ENCODE peak calls at places on chromosomes 12 and 14, in seven cellular contexts. R is heart left ventricle, S is PC-3, Y is uterus, H is upper lobe of right lung, Q is HL-60, P is psoas muscle. X is an unnamed sample.

GRCh38 chr14:61281186-61281676 is at the start of gene TMEM30B:
- DNase-seq in R (no peak), S (peak), Y (no peak), H (peak), Q (no peak), P (no peak), X (no peak)

GRCh38 chr12:66813137-66813867 is 134.4 kb upstream of the GRIP1 start:
- DNase-seq in R (no peak), S (peak), Y (no peak), H (no peak), Q (no peak), P (no peak), X (no peak)

GRCh38 chr14:101590062-101590461 is 28.8 kb downstream of the DIO3 start:
- DNase-seq in R (no peak), S (no peak), Y (no peak), H (peak), Q (no peak), P (no peak), X (no peak)

GRCh38 chr12:131164096-131164872 is 210.6 kb downstream of the ADGRD1 start:
- DNase-seq in R (no peak), S (no peak), Y (no peak), H (no peak), Q (no peak), P (no peak), X (no peak)

GRCh38 chr12:121632069-121632970 is 6.0 kb downstream of the ORAI1 start:
- DNase-seq in R (no peak), S (no peak), Y (no peak), H (no peak), Q (no peak), P (no peak), X (no peak)

GRCh38 chr12:124045671-124046070 is 72.7 kb downstream of the ZNF664 start:
- DNase-seq in R (no peak), S (no peak), Y (no peak), H (no peak), Q (no peak), P (no peak), X (no peak)

GRCh38 chr12:116594325-116595038 is 35.3 kb downstream of the MAP1LC3B2 start:
- DNase-seq in R (peak), S (no peak), Y (no peak), H (peak), Q (peak), P (no peak), X (peak)

GRCh38 chr14:21553266-21553665 is 26.6 kb downstream of the OR10G3 start:
- DNase-seq in R (no peak), S (no peak), Y (no peak), H (no peak), Q (no peak), P (no peak), X (no peak)

GRCh38 chr12:15996254-15996653 is 85.1 kb downstream of the DERA start:
- DNase-seq in R (peak), S (peak), Y (no peak), H (no peak), Q (no peak), P (no peak), X (no peak)

GRCh38 chr12:14946856-14947255 is 8.5 kb upstream of the ERP27 start:
- DNase-seq in R (no peak), S (peak), Y (no peak), H (no peak), Q (no peak), P (no peak), X (no peak)

GRCh38 chr14:101130861-101131260 is 227.3 kb upstream of the RTL1 start:
- DNase-seq in R (no peak), S (no peak), Y (no peak), H (peak), Q (no peak), P (no peak), X (peak)

GRCh38 chr12:119615518-119616475 is 22.2 kb downstream of the TMEM233 start:
- DNase-seq in R (no peak), S (no peak), Y (no peak), H (no peak), Q (no peak), P (no peak), X (no peak)

GRCh38 chr14:74048291-74048690 is 29.1 kb downstream of the BBOF1 start:
- DNase-seq in R (no peak), S (peak), Y (no peak), H (no peak), Q (no peak), P (no peak), X (no peak)

GRCh38 chr12:24903305-24904088 is 45.4 kb downstream of the BCAT1 start:
- DNase-seq in R (no peak), S (no peak), Y (no peak), H (no peak), Q (no peak), P (no peak), X (no peak)

GRCh38 chr12:26790645-26790994 is 42.4 kb downstream of the ITPR2 start:
- DNase-seq in R (no peak), S (peak), Y (no peak), H (no peak), Q (no peak), P (no peak), X (no peak)

GRCh38 chr12:553216-554000 is 93.7 kb downstream of the B4GALNT3 start:
- DNase-seq in R (no peak), S (no peak), Y (no peak), H (no peak), Q (peak), P (no peak), X (no peak)

GRCh38 chr14:92244805-92245204 is 78.2 kb upstream of the SLC24A4 start:
- DNase-seq in R (no peak), S (no peak), Y (no peak), H (no peak), Q (no peak), P (no peak), X (no peak)

GRCh38 chr12:124655317-124656213 is 88.2 kb upstream of the NCOR2 start:
- DNase-seq in R (peak), S (no peak), Y (peak), H (peak), Q (peak), P (peak), X (peak)

GRCh38 chr12:11743333-11743732 is 93.9 kb downstream of the ETV6 start:
- DNase-seq in R (no peak), S (no peak), Y (no peak), H (no peak), Q (no peak), P (no peak), X (no peak)

GRCh38 chr12:94621662-94622359 is 28.5 kb downstream of the TMCC3 start:
- DNase-seq in R (no peak), S (peak), Y (no peak), H (no peak), Q (no peak), P (no peak), X (peak)

GRCh38 chr14:101109347-101109638 is 205.8 kb upstream of the RTL1 start:
- DNase-seq in R (no peak), S (no peak), Y (no peak), H (no peak), Q (no peak), P (no peak), X (no peak)

GRCh38 chr14:68574906-68575305 is 218.0 kb downstream of the ZFP36L1 start:
- DNase-seq in R (no peak), S (peak), Y (no peak), H (no peak), Q (no peak), P (no peak), X (no peak)

GRCh38 chr12:12319501-12320322 is 30.3 kb downstream of the MANSC1 start:
- DNase-seq in R (no peak), S (no peak), Y (peak), H (no peak), Q (no peak), P (no peak), X (no peak)

GRCh38 chr14:77615231-77616132 is 955 bp downstream of the SPTLC2 start:
- DNase-seq in R (no peak), S (peak), Y (no peak), H (no peak), Q (peak), P (no peak), X (no peak)

DNA sequence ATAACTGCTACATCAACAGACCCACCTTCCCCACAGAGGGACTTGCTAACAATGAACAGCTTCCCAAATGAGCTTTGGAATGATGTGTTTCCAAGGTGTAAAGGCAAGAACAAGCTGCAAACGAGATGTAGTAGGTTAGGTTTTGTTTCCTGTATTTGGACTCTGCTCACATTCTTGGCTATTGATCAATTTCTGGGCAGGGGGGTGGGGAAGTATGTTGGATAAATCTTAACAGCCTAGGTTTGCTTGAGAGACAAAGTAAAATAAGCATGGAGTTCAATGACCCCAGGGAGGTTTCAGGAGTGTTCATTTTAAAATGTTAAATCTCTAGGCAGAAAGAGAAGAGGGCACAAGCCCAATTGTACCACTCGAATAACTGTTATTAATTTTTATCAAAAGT is 146.6 kb downstream of the DPY19L2 start:
- DNase-seq in R (no peak), S (no peak), Y (no peak), H (no peak), Q (no peak), P (no peak), X (no peak)
- TF ChIP-seq CTCF in R (no peak), S (no peak), Y (no peak), H (no peak), Q (no peak), P (no peak), X (no peak)

DNA sequence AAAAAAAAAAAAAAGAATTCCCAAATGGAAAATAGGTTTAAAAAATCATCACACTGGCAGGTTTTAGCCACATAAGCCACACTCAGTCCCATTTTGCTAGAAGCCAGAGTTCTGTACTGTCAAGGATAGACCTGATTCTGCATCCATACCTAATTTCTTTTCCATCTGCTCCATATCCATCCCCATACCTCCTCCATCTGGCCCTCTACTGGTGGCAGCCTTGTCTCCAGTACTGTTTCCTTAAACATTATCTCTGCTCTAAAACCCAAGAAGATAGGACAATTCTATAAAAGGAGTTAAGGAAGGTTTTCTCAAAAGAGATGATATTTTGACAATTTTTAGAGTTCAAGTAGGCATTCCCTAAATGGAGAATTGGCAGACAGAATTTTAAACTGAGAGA is 26.0 kb upstream of the RXYLT1 start:
- DNase-seq in R (no peak), S (peak), Y (no peak), H (no peak), Q (no peak), P (no peak), X (no peak)
- TF ChIP-seq CTCF in R (no peak), S (peak), Y (no peak), H (no peak), Q (no peak), P (no peak), X (no peak)

DNA sequence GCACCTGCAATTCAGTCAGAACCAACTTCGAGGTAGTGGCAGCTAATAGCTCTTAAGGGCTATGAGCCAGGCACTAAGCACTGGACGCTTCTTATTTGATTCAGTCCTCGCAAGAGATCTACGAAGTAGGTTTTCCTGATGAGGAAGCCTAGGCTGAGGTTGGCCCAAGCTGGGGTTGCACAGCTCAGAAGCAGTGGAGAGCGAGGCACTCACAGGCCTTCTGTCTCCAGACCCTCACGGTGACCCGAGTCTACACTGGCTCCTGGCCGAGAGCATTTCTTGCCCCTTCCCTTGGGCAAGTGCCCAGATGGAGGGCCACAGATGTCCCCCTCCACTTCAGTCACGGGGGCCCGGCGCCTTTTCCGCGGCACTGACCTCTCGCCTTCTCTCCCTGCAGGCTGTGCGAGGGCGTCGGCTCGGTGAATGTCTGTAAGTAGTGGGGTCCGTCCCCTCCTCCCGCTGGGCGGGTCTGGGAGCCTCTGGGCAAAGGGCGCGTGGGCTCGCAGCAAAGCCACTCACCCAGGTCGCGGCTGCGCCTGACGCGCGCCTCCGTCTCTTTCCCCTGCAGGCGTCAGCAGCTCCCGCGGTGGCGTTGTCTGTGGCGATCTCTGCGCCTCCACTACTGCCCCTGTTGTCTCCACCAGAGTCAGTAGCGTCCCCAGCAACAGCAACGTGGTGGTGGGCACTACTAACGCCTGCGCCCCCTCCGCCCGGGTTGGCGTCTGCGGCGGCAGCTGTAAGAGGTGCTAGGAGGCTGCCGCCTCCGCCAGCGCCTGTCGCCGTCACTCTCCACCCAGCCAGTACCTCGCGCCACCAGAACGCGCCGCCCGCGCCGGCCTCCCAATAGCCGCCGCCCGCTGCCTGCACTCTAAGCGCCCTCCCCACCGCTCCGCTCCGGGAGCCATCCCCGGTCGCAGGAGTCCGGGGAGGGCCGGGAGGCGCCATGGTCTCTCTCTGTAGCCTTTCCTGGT is 13.1 kb downstream of the KRT83 start:
- DNase-seq in R (peak), S (peak), Y (no peak), H (peak), Q (peak), P (peak), X (no peak)
- TF ChIP-seq CTCF in R (peak), S (no peak), Y (no peak), H (peak), Q (no peak), P (peak), X (peak)

DNA sequence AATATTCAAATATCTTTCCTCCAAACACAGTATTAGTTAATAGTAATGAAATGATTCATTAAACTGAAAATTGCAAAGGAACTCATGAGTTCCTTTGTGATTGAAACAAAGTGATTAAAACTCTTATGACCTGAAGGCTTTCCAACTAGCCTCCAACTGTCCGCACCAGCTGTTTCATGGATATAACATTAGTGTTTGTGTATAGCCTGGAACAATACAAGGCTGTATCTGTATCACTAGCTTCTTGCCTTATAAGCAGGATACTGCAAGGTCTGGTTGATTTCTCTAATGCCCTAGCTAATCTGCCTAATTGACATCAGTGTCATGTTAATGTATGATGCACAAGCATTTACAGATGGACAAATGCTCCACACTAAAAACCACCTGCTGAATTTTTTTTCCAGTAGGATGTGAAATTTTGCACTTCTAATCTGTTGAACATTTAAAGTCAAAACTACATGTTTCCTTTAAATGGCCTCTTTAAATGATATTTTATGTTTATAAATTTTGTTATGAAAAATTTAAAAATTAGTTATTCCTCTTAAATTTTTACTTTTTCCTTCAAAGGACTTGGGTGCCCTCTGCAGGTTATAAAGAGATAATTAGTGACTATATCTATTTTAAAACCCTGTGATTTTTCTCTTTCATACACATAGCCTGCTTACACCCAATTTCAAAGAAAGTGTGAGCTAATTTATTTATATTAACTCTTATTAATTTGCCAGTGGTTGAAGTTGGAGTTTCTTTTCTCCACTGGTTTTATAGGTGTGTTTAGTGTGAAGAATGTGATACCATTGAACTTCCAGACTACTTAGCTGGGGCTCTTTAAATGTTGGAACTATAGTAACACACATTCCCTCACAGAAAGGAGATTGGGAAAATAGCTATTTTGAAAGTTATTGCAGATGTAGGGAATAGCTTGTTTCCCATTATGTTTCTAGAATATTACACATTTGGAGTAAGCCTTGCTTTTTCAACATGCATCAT is 25.4 kb downstream of the AP5M1 start:
- DNase-seq in R (no peak), S (peak), Y (no peak), H (no peak), Q (no peak), P (no peak), X (no peak)
- TF ChIP-seq CTCF in R (peak), S (peak), Y (no peak), H (peak), Q (no peak), P (peak), X (peak)

GRCh38 chr12:19574606-19575005 is 135.3 kb downstream of the AEBP2 start:
- DNase-seq in R (no peak), S (no peak), Y (no peak), H (no peak), Q (peak), P (no peak), X (no peak)
- TF ChIP-seq CTCF in R (no peak), S (peak), Y (no peak), H (no peak), Q (no peak), P (no peak), X (no peak)

GRCh38 chr12:6124411-6125151 is at the start of gene VWF:
- DNase-seq in R (peak), S (no peak), Y (peak), H (no peak), Q (no peak), P (no peak), X (no peak)
- TF ChIP-seq CTCF in R (no peak), S (no peak), Y (no peak), H (no peak), Q (no peak), P (no peak), X (no peak)

GRCh38 chr12:107393043-107393725 is 292.4 kb upstream of the PWP1 start:
- DNase-seq in R (no peak), S (no peak), Y (no peak), H (no peak), Q (no peak), P (no peak), X (no peak)
- TF ChIP-seq CTCF in R (no peak), S (no peak), Y (no peak), H (no peak), Q (no peak), P (no peak), X (no peak)

DNA sequence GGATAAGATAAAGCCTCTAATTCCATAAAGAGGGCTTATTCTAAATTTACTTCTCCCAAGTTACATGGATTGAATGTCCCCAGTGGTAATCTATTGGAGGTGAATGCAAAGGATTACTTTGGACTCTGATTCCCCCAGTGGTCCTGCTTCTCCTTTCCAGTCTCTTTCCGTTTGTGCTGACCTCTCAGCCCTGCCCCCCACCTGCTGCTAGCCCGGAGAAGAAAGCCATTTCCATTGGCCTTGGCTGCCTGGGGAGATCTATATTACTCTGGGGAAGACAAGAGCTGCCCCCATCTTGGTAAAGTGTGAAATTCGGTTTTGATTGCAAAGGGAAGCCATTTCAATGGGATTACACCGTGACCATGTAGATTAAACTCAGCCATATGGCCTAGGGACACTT is 13.3 kb downstream of the ASCL1 start:
- DNase-seq in R (no peak), S (no peak), Y (no peak), H (no peak), Q (no peak), P (no peak), X (no peak)
- TF ChIP-seq CTCF in R (no peak), S (no peak), Y (no peak), H (no peak), Q (no peak), P (no peak), X (no peak)

X was measured in CD14-positive monocyte.